ENCODE peak calls at places on chromosomes 7 and 10, in four cellular contexts. One of them, this sample, is unnamed.

GRCh38 chr10:93080350-93081046 is 6.8 kb downstream of the CYP26A1 start:
- DNase-seq in K562: peak; percentile 71
- DNase-seq in GM12878: no peak
- DNase-seq in HepG2: peak; percentile 29
- DNase-seq in this sample: peak; percentile 84

GRCh38 chr10:123995461-123996131 is 97.8 kb downstream of the CHST15 start:
- DNase-seq in K562: no peak
- DNase-seq in GM12878: no peak
- DNase-seq in HepG2: peak; percentile 49
- DNase-seq in this sample: peak; percentile 74

GRCh38 chr10:96949039-96949683 is 117.1 kb downstream of the LCOR start:
- DNase-seq in HepG2: no peak
- DNase-seq in GM12878: no peak
- DNase-seq in K562: peak; percentile 3
- DNase-seq in this sample: no peak

GRCh38 chr10:21173964-21174669 is 277.0 kb upstream of the NEBL start:
- DNase-seq in GM12878: no peak
- DNase-seq in HepG2: no peak
- DNase-seq in K562: peak; percentile 57
- DNase-seq in this sample: peak; percentile 88

GRCh38 chr7:1959305-1959704 is 273.4 kb downstream of the MAD1L1 start:
- DNase-seq in GM12878: no peak
- DNase-seq in K562: no peak
- DNase-seq in HepG2: no peak
- DNase-seq in this sample: no peak

GRCh38 chr7:105990726-105991465 is 27.8 kb downstream of the CDHR3 start:
- DNase-seq in K562: no peak
- DNase-seq in GM12878: no peak
- DNase-seq in HepG2: no peak
- DNase-seq in this sample: no peak

GRCh38 chr10:3990307-3990706 is 205.3 kb upstream of the KLF6 start:
- DNase-seq in GM12878: no peak
- DNase-seq in HepG2: no peak
- DNase-seq in K562: no peak
- DNase-seq in this sample: no peak

GRCh38 chr10:115745943-115746342 is 527.1 kb downstream of the GFRA1 start:
- DNase-seq in K562: no peak
- DNase-seq in GM12878: no peak
- DNase-seq in HepG2: no peak
- DNase-seq in this sample: no peak

GRCh38 chr10:126933116-126933515 is 27.9 kb downstream of the DOCK1 start:
- DNase-seq in K562: no peak
- DNase-seq in GM12878: no peak
- DNase-seq in HepG2: no peak
- DNase-seq in this sample: no peak

GRCh38 chr7:34211003-34211402 is 305.7 kb downstream of the BMPER start:
- DNase-seq in K562: no peak
- DNase-seq in GM12878: no peak
- DNase-seq in HepG2: no peak
- DNase-seq in this sample: no peak

GRCh38 chr7:132291446-132291845 is 284.8 kb downstream of the PLXNA4 start:
- DNase-seq in GM12878: no peak
- DNase-seq in K562: no peak
- DNase-seq in HepG2: peak; percentile 16
- DNase-seq in this sample: no peak
- TF ChIP-seq NFIC in GM12878: no peak
- TF ChIP-seq NFIC in K562: no peak
- TF ChIP-seq NFIC in HepG2: no peak
- TF ChIP-seq NFIC in this sample: no peak

DNA sequence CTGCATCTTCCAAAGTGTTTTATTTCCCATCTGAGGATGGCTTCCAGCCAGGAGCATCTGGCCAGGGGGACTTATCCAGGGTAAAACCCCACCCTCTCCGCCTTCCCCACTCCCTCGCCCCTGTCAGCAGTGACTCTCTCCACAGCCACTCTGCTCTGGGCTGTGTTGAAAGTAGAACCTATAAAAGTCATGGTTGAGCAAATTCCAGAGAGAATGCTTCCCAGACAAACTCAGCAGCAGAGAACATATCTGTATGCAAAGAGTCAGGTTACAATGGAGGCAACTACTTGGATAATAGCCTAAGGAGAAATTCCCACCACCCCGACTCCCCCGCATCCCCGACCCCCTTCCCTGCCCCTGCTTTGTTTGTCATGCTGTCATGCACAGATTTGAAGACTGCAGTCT is 110.9 kb upstream of the ANLN start:
- DNase-seq in GM12878: no peak
- DNase-seq in HepG2: no peak
- DNase-seq in K562: no peak
- DNase-seq in this sample: peak; percentile 67
- TF ChIP-seq NFIC in GM12878: no peak
- TF ChIP-seq NFIC in HepG2: no peak
- TF ChIP-seq NFIC in K562: no peak
- TF ChIP-seq NFIC in this sample: peak; percentile 45

GRCh38 chr7:134024729-134025128 is 102.4 kb upstream of the LRGUK start:
- DNase-seq in HepG2: no peak
- DNase-seq in K562: no peak
- DNase-seq in GM12878: no peak
- DNase-seq in this sample: peak; percentile 30
- TF ChIP-seq NFIC in HepG2: no peak
- TF ChIP-seq NFIC in K562: no peak
- TF ChIP-seq NFIC in GM12878: no peak
- TF ChIP-seq NFIC in this sample: peak; percentile 35

DNA sequence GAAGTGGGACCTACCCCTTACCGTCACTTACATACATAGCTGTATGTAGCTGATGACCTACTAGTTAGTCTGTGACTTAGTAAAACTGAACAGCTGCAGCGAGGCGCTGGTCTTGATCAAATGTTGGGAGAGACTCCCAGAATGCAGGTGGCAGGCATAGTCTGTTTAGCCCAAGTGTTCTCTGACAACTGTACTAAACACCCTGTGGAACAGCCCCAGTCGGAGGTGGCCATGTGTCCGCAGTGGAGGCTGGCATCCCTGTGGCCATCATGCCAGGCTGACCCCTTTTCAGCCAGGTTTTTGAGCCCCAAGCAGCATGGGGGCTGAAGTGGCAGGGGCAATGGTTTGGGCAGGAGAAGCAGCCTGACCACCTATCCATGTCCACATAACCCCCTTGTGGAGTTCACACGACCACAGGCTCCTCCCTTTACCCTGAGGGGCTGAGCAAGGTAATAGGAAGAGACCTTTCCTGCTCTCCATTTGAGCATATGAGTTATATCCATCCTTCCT is 7.2 kb downstream of the ADCY1 start:
- DNase-seq in HepG2: no peak
- DNase-seq in GM12878: no peak
- DNase-seq in K562: no peak
- DNase-seq in this sample: no peak
- TF ChIP-seq NFIC in HepG2: no peak
- TF ChIP-seq NFIC in GM12878: no peak
- TF ChIP-seq NFIC in K562: no peak
- TF ChIP-seq NFIC in this sample: no peak